ENCODE peak calls at places on chromosomes 7 and 10, in six cellular contexts. T is mesendoderm, H is IMR-90, L is neuronal stem cell, U is H1, F is H9. Y is an unnamed sample.

GRCh38 chr10:11511325-11511724 is 100.1 kb downstream of the USP6NL start:
- DNase-seq in U (no peak), H (no peak), T (no peak), L (no peak), F (no peak), Y (no peak)

GRCh38 chr10:122276611-122277205 is 5.6 kb downstream of the BTBD16 start:
- DNase-seq in F (peak; percentile 73), T (peak; percentile 77), L (no peak), H (peak; percentile 65), U (no peak), Y (peak; percentile 48)

GRCh38 chr7:128427289-128427891 is 17.6 kb upstream of the IMPDH1 start:
- DNase-seq in L (peak; percentile 61), U (no peak), H (peak; percentile 58), F (no peak), T (peak; percentile 70), Y (peak; percentile 93)

GRCh38 chr7:46580756-46581155 is 659.7 kb upstream of the IGFBP3 start:
- DNase-seq in H (no peak), U (no peak), L (no peak), T (no peak), F (no peak), Y (no peak)

GRCh38 chr10:14959221-14960057 is at the start of gene MEIG1:
- DNase-seq in F (peak; percentile 96), L (peak; percentile 92), U (peak; percentile 100), H (peak; percentile 90), T (peak; percentile 97), Y (peak; percentile 93)

GRCh38 chr10:99958806-99959205 is 50.9 kb downstream of the DNMBP start:
- DNase-seq in U (no peak), F (no peak), L (no peak), T (no peak), H (no peak), Y (no peak)

GRCh38 chr7:36032362-36032818 is 120.7 kb upstream of the EEPD1 start:
- DNase-seq in U (no peak), L (no peak), T (no peak), H (peak; percentile 21), F (no peak), Y (no peak)

GRCh38 chr7:23470290-23471089 is at the start of gene IGF2BP3:
- DNase-seq in T (peak; percentile 99), U (peak; percentile 88), H (peak; percentile 96), L (peak; percentile 98), F (peak; percentile 95), Y (peak; percentile 90)

GRCh38 chr7:120981888-120982615 is 6.5 kb upstream of the CPED1 start:
- DNase-seq in U (no peak), T (peak; percentile 25), L (no peak), F (no peak), H (peak; percentile 76), Y (no peak)

GRCh38 chr10:116715839-116716377 is 26.5 kb downstream of the HSPA12A start:
- DNase-seq in H (no peak), L (no peak), U (no peak), F (no peak), T (no peak), Y (no peak)

GRCh38 chr10:22314852-22315251 is 1.3 kb upstream of the COMMD3 start:
- DNase-seq in F (no peak), H (no peak), L (no peak), T (no peak), U (no peak), Y (no peak)

GRCh38 chr7:46153951-46154787 is 233.1 kb upstream of the IGFBP3 start:
- DNase-seq in T (peak; percentile 49), L (no peak), U (no peak), H (no peak), F (no peak), Y (peak; percentile 100)

GRCh38 chr7:88614736-88615135 is 144.8 kb upstream of the ZNF804B start:
- DNase-seq in F (no peak), U (no peak), T (no peak), L (no peak), H (no peak), Y (no peak)

GRCh38 chr7:98399903-98400537 is 870 bp downstream of the BAIAP2L1 start:
- DNase-seq in F (peak; percentile 49), T (peak; percentile 82), U (peak; percentile 58), L (peak; percentile 52), H (peak; percentile 17), Y (peak; percentile 67)
- H4K8ac ChIP-seq in F (no peak overlapping the region), T (no peak overlapping the region), U (peak overlapping the region; percentile 22), L (no peak overlapping the region), H (peak overlapping the region; percentile 90), Y (no peak overlapping the region)

GRCh38 chr10:88253-88652 is 39.2 kb upstream of the TUBB8 start:
- DNase-seq in H (no peak), F (no peak), L (no peak), U (no peak), T (no peak), Y (no peak)
- H3K9ac ChIP-seq in H (no peak overlapping the region), F (no peak overlapping the region), L (no peak overlapping the region), U (no peak overlapping the region), T (no peak overlapping the region), Y (no peak overlapping the region)

GRCh38 chr10:130392031-130392430 is 255.8 kb downstream of the GLRX3 start:
- DNase-seq in F (peak; percentile 15), H (no peak), L (no peak), U (no peak), T (no peak), Y (no peak)
- H3K18ac ChIP-seq in F (no peak overlapping the region), H (no peak overlapping the region), L (no peak overlapping the region), U (no peak overlapping the region), T (no peak overlapping the region), Y (no peak overlapping the region)

DNA sequence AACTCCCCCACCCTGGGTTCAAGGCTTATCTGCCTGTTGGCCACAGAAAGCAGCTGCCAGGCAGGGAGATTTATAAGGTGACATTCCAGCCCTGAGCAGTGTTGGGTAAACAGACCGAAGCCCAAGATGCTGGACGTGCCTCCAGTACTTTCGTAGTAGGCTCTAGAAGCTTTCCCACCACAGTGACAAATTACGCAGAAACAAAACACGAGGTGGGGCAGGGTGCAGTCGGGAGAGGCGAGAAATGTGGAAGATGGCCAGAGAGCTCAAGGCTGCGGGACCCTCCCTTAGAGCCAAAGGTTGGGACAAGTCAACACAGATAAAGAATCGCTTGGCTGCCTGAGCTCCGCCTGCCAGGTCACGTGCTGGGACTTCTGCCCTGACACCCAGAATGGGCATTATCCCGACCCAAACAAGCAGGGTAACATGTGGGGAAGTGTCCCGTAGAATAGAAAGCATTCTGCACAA is 41.0 kb downstream of the CCDC3 start:
- DNase-seq in F (no peak), T (no peak), H (peak; percentile 33), L (no peak), U (no peak), Y (no peak)
- H4K8ac ChIP-seq in F (no peak overlapping the region), T (no peak overlapping the region), H (peak overlapping the region; percentile 21), L (no peak overlapping the region), U (no peak overlapping the region), Y (no peak overlapping the region)

DNA sequence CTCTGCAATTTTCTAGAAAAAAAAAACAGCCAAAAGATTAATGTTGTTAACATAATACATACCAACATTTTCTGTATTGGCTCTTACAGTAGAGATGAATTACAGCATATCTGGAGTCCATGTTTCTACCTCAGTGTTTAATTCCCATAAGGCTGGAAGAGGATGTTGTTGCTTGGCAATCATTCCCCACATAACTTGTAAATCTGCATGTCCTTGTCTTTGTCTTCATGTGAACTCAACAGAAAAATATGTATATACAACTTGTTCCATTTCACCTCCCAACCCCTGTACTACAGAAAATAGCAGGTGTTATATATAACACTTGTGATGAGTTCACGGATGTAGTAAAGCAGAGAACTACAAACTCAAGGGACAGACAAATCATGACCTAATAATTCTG is 160.9 kb upstream of the SEMA3C start:
- DNase-seq in L (no peak), T (no peak), H (peak; percentile 39), F (no peak), U (no peak), Y (peak; percentile 13)
- H3K9ac ChIP-seq in L (no peak overlapping the region), T (no peak overlapping the region), H (no peak overlapping the region), F (no peak overlapping the region), U (no peak overlapping the region), Y (no peak overlapping the region)

DNA sequence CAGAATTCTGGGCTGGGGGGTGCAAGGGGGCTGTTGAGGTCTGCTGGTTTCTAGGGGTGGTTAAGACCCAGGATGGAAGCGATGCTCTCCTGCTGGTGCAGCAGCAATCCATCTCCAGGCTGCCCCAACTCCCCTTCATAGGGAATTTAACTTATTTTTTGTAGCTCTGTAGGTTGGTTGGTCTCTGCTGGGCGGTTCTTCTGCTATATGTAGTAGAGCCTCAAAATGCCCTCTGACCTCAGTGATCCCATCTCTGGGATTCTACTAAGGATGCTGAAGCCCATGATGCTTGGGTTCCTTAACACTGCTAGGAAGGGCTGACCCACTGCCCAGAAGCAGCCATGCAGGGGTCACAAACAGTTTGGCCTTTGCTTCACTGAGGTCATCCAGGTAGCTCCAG is 49.2 kb downstream of the LRRC20 start:
- DNase-seq in L (no peak), U (no peak), F (no peak), T (no peak), H (no peak), Y (no peak)
- H3K18ac ChIP-seq in L (no peak overlapping the region), U (no peak overlapping the region), F (no peak overlapping the region), T (no peak overlapping the region), H (no peak overlapping the region), Y (no peak overlapping the region)

DNA sequence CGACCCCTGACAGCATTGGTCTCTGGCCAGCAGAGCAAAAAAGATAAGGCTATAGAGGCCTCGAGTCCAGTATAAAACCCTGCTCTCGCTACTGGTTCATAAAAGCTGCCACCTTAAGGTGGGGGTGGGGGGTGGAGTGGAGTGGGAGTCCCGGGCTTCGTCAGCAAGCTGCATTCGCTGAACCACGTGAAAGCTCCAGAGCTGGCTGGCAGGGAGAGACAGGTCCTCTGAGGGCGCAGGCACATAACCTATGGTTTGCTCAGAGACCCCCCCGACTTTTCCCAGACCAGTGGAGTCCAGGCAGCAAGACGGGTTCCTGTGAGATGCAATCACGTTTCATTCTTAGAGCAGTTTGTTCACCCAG is 1.4 kb downstream of the KAZALD1 start:
- DNase-seq in H (no peak), U (no peak), L (no peak), F (no peak), T (no peak), Y (no peak)
- H4K8ac ChIP-seq in H (peak overlapping the region; percentile 28), U (no peak overlapping the region), L (no peak overlapping the region), F (no peak overlapping the region), T (no peak overlapping the region), Y (no peak overlapping the region)

GRCh38 chr10:30542001-30542861 is 87.3 kb downstream of the LYZL2 start:
- DNase-seq in L (no peak), T (no peak), F (no peak), U (no peak), H (no peak), Y (no peak)
- H3K9ac ChIP-seq in L (no peak overlapping the region), T (no peak overlapping the region), F (no peak overlapping the region), U (no peak overlapping the region), H (no peak overlapping the region), Y (no peak overlapping the region)

DNA sequence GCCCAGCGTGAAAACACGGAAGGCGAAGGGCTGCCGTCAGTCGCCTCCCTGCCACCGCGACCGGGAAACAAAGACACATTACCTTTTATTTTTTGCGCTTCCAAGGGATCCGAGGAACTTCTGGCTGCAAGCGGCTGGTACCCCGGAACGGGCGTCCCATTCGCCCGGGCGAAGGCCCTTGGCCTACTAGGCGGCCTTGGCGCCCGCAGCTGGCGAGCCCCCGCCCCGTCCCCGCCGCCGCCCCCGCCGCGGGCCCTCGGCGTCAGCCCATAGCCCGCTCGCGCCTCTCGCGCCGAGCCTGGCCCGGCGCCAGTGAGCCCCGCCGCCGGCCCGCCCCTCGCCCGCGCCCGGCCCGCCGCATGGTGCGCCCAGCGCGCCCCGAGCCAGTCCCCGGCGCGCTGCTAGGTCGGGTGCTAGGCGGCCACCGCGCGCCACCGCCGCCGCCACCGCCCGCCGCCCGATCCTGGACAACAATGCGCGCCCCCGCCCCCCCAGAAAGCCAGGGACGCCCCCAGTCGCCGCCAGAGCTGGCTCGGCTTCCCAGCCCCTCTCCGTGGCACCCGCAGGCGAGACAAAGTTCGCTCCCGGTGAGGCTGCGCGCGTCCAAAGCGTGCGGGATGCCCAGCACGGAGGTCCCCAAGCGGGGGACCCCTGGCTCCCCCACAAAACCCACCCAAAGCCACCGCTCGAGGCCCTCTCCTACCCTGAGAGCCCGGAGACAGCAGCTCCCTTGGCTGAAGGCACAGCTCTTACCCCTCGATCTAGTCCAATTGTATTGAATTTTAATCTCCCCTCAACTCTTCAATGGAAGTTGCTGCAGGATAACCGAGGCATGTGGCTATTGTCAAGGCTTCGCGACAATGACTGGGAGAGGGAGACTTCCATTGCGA is 305.0 kb downstream of the PRPF18 start:
- DNase-seq in F (no peak), T (peak; percentile 79), L (peak; percentile 36), H (no peak), U (peak; percentile 67), Y (peak; percentile 54)
- H3K18ac ChIP-seq in F (peak overlapping the region; percentile 86), T (peak overlapping the region; percentile 100), L (peak overlapping the region; percentile 96), H (peak overlapping the region; percentile 77), U (peak overlapping the region; percentile 71), Y (peak overlapping the region; percentile 95)

Y was measured in trophoblast cell.